ENCODE peak calls at places on chromosomes 6 and 20, in six cellular contexts. One of them, this sample, is unnamed.

GRCh38 chr6:16337280-16337975 is 99.0 kb downstream of the GMPR start:
- DNase-seq in IMR-90: peak; percentile 93
- DNase-seq in HEK293T: no peak
- DNase-seq in K562: no peak
- DNase-seq in GM12878: no peak
- DNase-seq in HepG2: no peak
- DNase-seq in this sample: no peak

GRCh38 chr6:137728386-137729349 is 138.4 kb upstream of the TNFAIP3 start:
- DNase-seq in IMR-90: peak; percentile 88
- DNase-seq in HEK293T: no peak
- DNase-seq in K562: no peak
- DNase-seq in GM12878: no peak
- DNase-seq in HepG2: peak; percentile 92
- DNase-seq in this sample: peak; percentile 25

GRCh38 chr20:49510562-49511117 is 28.2 kb upstream of the KCNB1 start:
- DNase-seq in IMR-90: peak; percentile 83
- DNase-seq in HEK293T: no peak
- DNase-seq in K562: no peak
- DNase-seq in GM12878: no peak
- DNase-seq in HepG2: no peak
- DNase-seq in this sample: no peak

GRCh38 chr6:124131779-124132178 is 328.1 kb downstream of the NKAIN2 start:
- DNase-seq in IMR-90: no peak
- DNase-seq in HEK293T: no peak
- DNase-seq in K562: no peak
- DNase-seq in GM12878: no peak
- DNase-seq in HepG2: no peak
- DNase-seq in this sample: no peak

GRCh38 chr20:63979549-63980316 is at the start of gene SAMD10:
- DNase-seq in IMR-90: peak; percentile 53
- DNase-seq in HEK293T: peak; percentile 47
- DNase-seq in K562: peak; percentile 63
- DNase-seq in GM12878: peak; percentile 72
- DNase-seq in HepG2: peak; percentile 70
- DNase-seq in this sample: no peak

GRCh38 chr20:560680-561079 is 17.1 kb upstream of the CSNK2A1 start:
- DNase-seq in IMR-90: no peak
- DNase-seq in HEK293T: no peak
- DNase-seq in K562: no peak
- DNase-seq in GM12878: no peak
- DNase-seq in HepG2: no peak
- DNase-seq in this sample: no peak

GRCh38 chr20:58393299-58393698 is 4.3 kb downstream of the VAPB start:
- DNase-seq in IMR-90: peak; percentile 55
- DNase-seq in HEK293T: no peak
- DNase-seq in K562: no peak
- DNase-seq in GM12878: no peak
- DNase-seq in HepG2: no peak
- DNase-seq in this sample: no peak

GRCh38 chr6:125748534-125749111 is 809 bp upstream of the HEY2 start:
- DNase-seq in IMR-90: peak; percentile 10
- DNase-seq in HEK293T: peak; percentile 29
- DNase-seq in K562: no peak
- DNase-seq in GM12878: no peak
- DNase-seq in HepG2: peak; percentile 12
- DNase-seq in this sample: no peak

GRCh38 chr6:37324131-37325033 is 29.4 kb upstream of the RNF8 start:
- DNase-seq in IMR-90: peak; percentile 70
- DNase-seq in HEK293T: no peak
- DNase-seq in K562: no peak
- DNase-seq in GM12878: no peak
- DNase-seq in HepG2: no peak
- DNase-seq in this sample: no peak

GRCh38 chr20:19405958-19406357 is 193.5 kb downstream of the SLC24A3 start:
- DNase-seq in IMR-90: no peak
- DNase-seq in HEK293T: no peak
- DNase-seq in K562: no peak
- DNase-seq in GM12878: no peak
- DNase-seq in HepG2: no peak
- DNase-seq in this sample: no peak

GRCh38 chr20:4944918-4945317 is 56.4 kb downstream of the SLC23A2 start:
- DNase-seq in IMR-90: no peak
- DNase-seq in HEK293T: no peak
- DNase-seq in K562: no peak
- DNase-seq in GM12878: no peak
- DNase-seq in HepG2: no peak
- DNase-seq in this sample: no peak

GRCh38 chr6:106102034-106102433 is 15.9 kb downstream of the PRDM1 start:
- DNase-seq in IMR-90: no peak
- DNase-seq in HEK293T: no peak
- DNase-seq in K562: no peak
- DNase-seq in GM12878: peak; percentile 93
- DNase-seq in HepG2: no peak
- DNase-seq in this sample: no peak

GRCh38 chr20:50460608-50461268 is 49.4 kb upstream of the PTPN1 start:
- DNase-seq in IMR-90: peak; percentile 75
- DNase-seq in HEK293T: peak; percentile 88
- DNase-seq in K562: peak; percentile 86
- DNase-seq in GM12878: no peak
- DNase-seq in HepG2: peak; percentile 91
- DNase-seq in this sample: peak; percentile 86

GRCh38 chr20:38873050-38873581 is 53.1 kb upstream of the FAM83D start:
- DNase-seq in IMR-90: no peak
- DNase-seq in HEK293T: no peak
- DNase-seq in K562: no peak
- DNase-seq in GM12878: peak; percentile 91
- DNase-seq in HepG2: no peak
- DNase-seq in this sample: no peak

GRCh38 chr6:74369556-74369993 is 673.6 kb downstream of the CD109 start:
- DNase-seq in IMR-90: peak; percentile 97
- DNase-seq in HEK293T: no peak
- DNase-seq in K562: no peak
- DNase-seq in GM12878: no peak
- DNase-seq in HepG2: no peak
- DNase-seq in this sample: no peak

GRCh38 chr6:53179961-53180651 is 31.5 kb upstream of the GCM1 start:
- DNase-seq in IMR-90: peak; percentile 33
- DNase-seq in HEK293T: no peak
- DNase-seq in K562: no peak
- DNase-seq in GM12878: no peak
- DNase-seq in HepG2: no peak
- DNase-seq in this sample: no peak

GRCh38 chr6:37162740-37163139 is 7.2 kb upstream of the PIM1 start:
- DNase-seq in IMR-90: no peak
- DNase-seq in HEK293T: no peak
- DNase-seq in K562: no peak
- DNase-seq in GM12878: no peak
- DNase-seq in HepG2: no peak
- DNase-seq in this sample: no peak

GRCh38 chr6:17389274-17389847 is 4.0 kb upstream of the CAP2 start:
- DNase-seq in IMR-90: peak; percentile 77
- DNase-seq in HEK293T: no peak
- DNase-seq in K562: no peak
- DNase-seq in GM12878: no peak
- DNase-seq in HepG2: no peak
- DNase-seq in this sample: no peak

GRCh38 chr20:401682-402495 is 6.2 kb upstream of the RBCK1 start:
- DNase-seq in IMR-90: peak; percentile 80
- DNase-seq in HEK293T: no peak
- DNase-seq in K562: no peak
- DNase-seq in GM12878: no peak
- DNase-seq in HepG2: peak; percentile 100
- DNase-seq in this sample: peak; percentile 99

GRCh38 chr6:158230967-158231550 is 62.9 kb downstream of the GTF2H5 start:
- DNase-seq in IMR-90: no peak
- DNase-seq in HEK293T: no peak
- DNase-seq in K562: no peak
- DNase-seq in GM12878: no peak
- DNase-seq in HepG2: no peak
- DNase-seq in this sample: no peak

GRCh38 chr6:168031411-168032382 is 34.2 kb downstream of the KIF25 start:
- DNase-seq in IMR-90: peak; percentile 64
- DNase-seq in HEK293T: no peak
- DNase-seq in K562: no peak
- DNase-seq in GM12878: no peak
- DNase-seq in HepG2: no peak
- DNase-seq in this sample: no peak

GRCh38 chr6:16721977-16722376 is 39.3 kb downstream of the ATXN1 start:
- DNase-seq in IMR-90: no peak
- DNase-seq in HEK293T: peak; percentile 45
- DNase-seq in K562: no peak
- DNase-seq in GM12878: no peak
- DNase-seq in HepG2: no peak
- DNase-seq in this sample: no peak

GRCh38 chr6:79353226-79353625 is 118.7 kb upstream of the HMGN3 start:
- DNase-seq in IMR-90: no peak
- DNase-seq in HEK293T: no peak
- DNase-seq in K562: no peak
- DNase-seq in GM12878: no peak
- DNase-seq in HepG2: no peak
- DNase-seq in this sample: no peak

GRCh38 chr6:130743175-130743574 is 84.0 kb upstream of the SMLR1 start:
- DNase-seq in IMR-90: no peak
- DNase-seq in HEK293T: peak; percentile 39
- DNase-seq in K562: no peak
- DNase-seq in GM12878: no peak
- DNase-seq in HepG2: peak; percentile 15
- DNase-seq in this sample: no peak

GRCh38 chr6:85674604-85675003 is 31.9 kb upstream of the SYNCRIP start:
- DNase-seq in IMR-90: no peak
- DNase-seq in HEK293T: no peak
- DNase-seq in K562: no peak
- DNase-seq in GM12878: no peak
- DNase-seq in HepG2: no peak
- DNase-seq in this sample: no peak

GRCh38 chr20:5557123-5557522 is 193.1 kb upstream of the SHLD1 start:
- DNase-seq in IMR-90: peak; percentile 47
- DNase-seq in HEK293T: peak; percentile 48
- DNase-seq in K562: peak; percentile 36
- DNase-seq in GM12878: peak; percentile 15
- DNase-seq in HepG2: peak; percentile 61
- DNase-seq in this sample: peak; percentile 78

GRCh38 chr20:719816-720215 is 44.2 kb upstream of the SCRT2 start:
- DNase-seq in IMR-90: no peak
- DNase-seq in HEK293T: no peak
- DNase-seq in K562: no peak
- DNase-seq in GM12878: no peak
- DNase-seq in HepG2: no peak
- DNase-seq in this sample: no peak

GRCh38 chr6:131281471-131282270 is 146.4 kb downstream of the AKAP7 start:
- DNase-seq in IMR-90: peak; percentile 17
- DNase-seq in HEK293T: no peak
- DNase-seq in K562: no peak
- DNase-seq in GM12878: no peak
- DNase-seq in HepG2: no peak
- DNase-seq in this sample: no peak

GRCh38 chr20:49982346-49983122 is at the start of gene SNAI1:
- DNase-seq in IMR-90: peak; percentile 86
- DNase-seq in HEK293T: peak; percentile 98
- DNase-seq in K562: peak; percentile 94
- DNase-seq in GM12878: peak; percentile 32
- DNase-seq in HepG2: peak; percentile 86
- DNase-seq in this sample: peak; percentile 97

GRCh38 chr6:121607716-121608115 is 172.3 kb downstream of the GJA1 start:
- DNase-seq in IMR-90: no peak
- DNase-seq in HEK293T: no peak
- DNase-seq in K562: no peak
- DNase-seq in GM12878: no peak
- DNase-seq in HepG2: no peak
- DNase-seq in this sample: no peak
- TF ChIP-seq BHLHE40 in IMR-90: no peak
- TF ChIP-seq BHLHE40 in HEK293T: no peak
- TF ChIP-seq BHLHE40 in K562: no peak
- TF ChIP-seq BHLHE40 in GM12878: no peak
- TF ChIP-seq BHLHE40 in HepG2: no peak
- TF ChIP-seq BHLHE40 in this sample: no peak

GRCh38 chr6:108114861-108115597 is 40.5 kb upstream of the OSTM1 start:
- DNase-seq in IMR-90: peak; percentile 55
- DNase-seq in HEK293T: no peak
- DNase-seq in K562: no peak
- DNase-seq in GM12878: no peak
- DNase-seq in HepG2: no peak
- DNase-seq in this sample: peak; percentile 41
- TF ChIP-seq BHLHE40 in IMR-90: no peak
- TF ChIP-seq BHLHE40 in HEK293T: no peak
- TF ChIP-seq BHLHE40 in K562: no peak
- TF ChIP-seq BHLHE40 in GM12878: no peak
- TF ChIP-seq BHLHE40 in HepG2: no peak
- TF ChIP-seq BHLHE40 in this sample: no peak

DNA sequence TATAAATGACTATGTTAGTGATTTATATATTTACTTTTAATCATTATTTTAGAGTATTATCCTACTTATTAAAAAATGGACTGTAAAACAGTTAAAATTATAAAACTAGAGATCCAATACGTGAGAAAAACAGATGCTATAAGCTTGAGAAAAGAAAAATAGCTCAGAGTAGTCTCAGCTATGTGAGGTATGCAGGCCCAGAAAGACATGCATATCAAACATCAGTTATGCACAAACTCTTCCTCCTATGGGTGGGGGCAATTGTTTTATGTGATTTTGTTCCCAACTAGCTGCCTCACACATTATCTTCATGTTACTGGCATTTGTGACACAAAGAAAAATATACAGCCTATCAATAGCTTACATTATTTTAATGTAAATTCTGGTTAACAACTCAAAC is 28.8 kb downstream of the RARS2 start:
- DNase-seq in IMR-90: peak; percentile 20
- DNase-seq in HEK293T: no peak
- DNase-seq in K562: no peak
- DNase-seq in GM12878: no peak
- DNase-seq in HepG2: no peak
- DNase-seq in this sample: no peak
- TF ChIP-seq BHLHE40 in IMR-90: no peak
- TF ChIP-seq BHLHE40 in HEK293T: no peak
- TF ChIP-seq BHLHE40 in K562: no peak
- TF ChIP-seq BHLHE40 in GM12878: no peak
- TF ChIP-seq BHLHE40 in HepG2: no peak
- TF ChIP-seq BHLHE40 in this sample: no peak

GRCh38 chr20:23142162-23143050 is 56.3 kb upstream of the CD93 start:
- DNase-seq in IMR-90: no peak
- DNase-seq in HEK293T: no peak
- DNase-seq in K562: no peak
- DNase-seq in GM12878: peak; percentile 45
- DNase-seq in HepG2: no peak
- DNase-seq in this sample: no peak

GRCh38 chr20:23145281-23145700 is 59.2 kb upstream of the CD93 start:
- DNase-seq in IMR-90: peak; percentile 56
- DNase-seq in HEK293T: no peak
- DNase-seq in K562: no peak
- DNase-seq in GM12878: no peak
- DNase-seq in HepG2: no peak
- DNase-seq in this sample: no peak

GRCh38 chr20:23143098-23143497 is 57.0 kb upstream of the CD93 start:
- DNase-seq in IMR-90: peak; percentile 85
- DNase-seq in HEK293T: no peak
- DNase-seq in K562: peak; percentile 39
- DNase-seq in GM12878: no peak
- DNase-seq in HepG2: peak; percentile 71
- DNase-seq in this sample: peak; percentile 66

GRCh38 chr20:23144856-23145255 is 58.7 kb upstream of the CD93 start:
- DNase-seq in IMR-90: no peak
- DNase-seq in HEK293T: no peak
- DNase-seq in K562: no peak
- DNase-seq in GM12878: no peak
- DNase-seq in HepG2: no peak
- DNase-seq in this sample: no peak

GRCh38 chr20:23143986-23144695 is 58.0 kb upstream of the CD93 start:
- DNase-seq in IMR-90: no peak
- DNase-seq in HEK293T: no peak
- DNase-seq in K562: no peak
- DNase-seq in GM12878: no peak
- DNase-seq in HepG2: no peak
- DNase-seq in this sample: no peak
- TF ChIP-seq BHLHE40 in IMR-90: no peak
- TF ChIP-seq BHLHE40 in HEK293T: no peak
- TF ChIP-seq BHLHE40 in K562: no peak
- TF ChIP-seq BHLHE40 in GM12878: no peak
- TF ChIP-seq BHLHE40 in HepG2: no peak
- TF ChIP-seq BHLHE40 in this sample: no peak